ENCODE peak calls at places on chromosomes 6 and 20, in ten cellular contexts. B, N, E, D, A, Z, H, U, Q and V are unnamed samples.

GRCh38 chr6:37512400-37512958 is 12.8 kb upstream of the CCDC167 start:
- DNase-seq in H (no peak), D (no peak), N (no peak), A (no peak), Q (no peak), U (no peak), Z (no peak), B (no peak), E (no peak), V (no peak)

GRCh38 chr6:157434349-157435016 is 53.5 kb downstream of the ZDHHC14 start:
- DNase-seq in Q (no peak), A (peak; percentile 15), N (no peak), U (no peak), E (no peak), B (no peak), Z (no peak), H (no peak), D (peak; percentile 62), V (no peak)

GRCh38 chr6:109308018-109308492 is 74.2 kb downstream of the CD164 start:
- DNase-seq in E (peak; percentile 52), Z (peak; percentile 89), A (peak; percentile 61), H (no peak), U (peak; percentile 96), N (peak; percentile 94), D (no peak), B (no peak), Q (peak; percentile 78), V (no peak)

GRCh38 chr6:107196143-107196542 is 80.8 kb upstream of the BEND3 start:
- DNase-seq in Q (no peak), D (no peak), E (no peak), H (no peak), U (peak; percentile 8), N (no peak), Z (no peak), A (no peak), B (no peak), V (no peak)

GRCh38 chr20:17798601-17799000 is 98.8 kb downstream of the BANF2 start:
- DNase-seq in A (no peak), Z (no peak), H (no peak), N (no peak), U (no peak), B (no peak), Q (no peak), D (no peak), E (no peak), V (no peak)

GRCh38 chr6:159826968-159827647 is 27.0 kb downstream of the PNLDC1 start:
- DNase-seq in Q (no peak), E (no peak), A (no peak), U (no peak), Z (no peak), N (no peak), D (no peak), B (no peak), H (no peak), V (no peak)

GRCh38 chr20:62772994-62773858 is 23.0 kb upstream of the MRGBP start:
- DNase-seq in B (no peak), E (no peak), Z (no peak), A (peak; percentile 44), D (no peak), H (no peak), Q (no peak), U (peak; percentile 21), N (peak; percentile 71), V (no peak)

GRCh38 chr6:114342086-114342825 is 567 bp downstream of the HS3ST5 start:
- DNase-seq in H (peak; percentile 66), E (no peak), A (no peak), Q (no peak), Z (no peak), B (peak; percentile 70), D (peak; percentile 53), U (no peak), N (no peak), V (peak; percentile 72)

GRCh38 chr20:57375652-57376230 is 15.5 kb upstream of the RBM38 start:
- DNase-seq in A (no peak), D (no peak), U (no peak), B (no peak), H (no peak), E (no peak), N (no peak), Z (no peak), Q (no peak), V (no peak)

GRCh38 chr6:85404497-85405174 is 45.2 kb upstream of the NT5E start:
- DNase-seq in N (peak; percentile 94), Q (peak; percentile 88), D (no peak), H (no peak), U (peak; percentile 96), B (no peak), Z (peak; percentile 97), E (peak; percentile 86), A (peak; percentile 72), V (no peak)

GRCh38 chr6:139030539-139030938 is 2.0 kb downstream of the ABRACL start:
- DNase-seq in D (no peak), H (no peak), N (no peak), Z (no peak), B (no peak), A (no peak), U (no peak), Q (no peak), E (no peak), V (no peak)

GRCh38 chr6:134002821-134003220 is 49.6 kb downstream of the SLC2A12 start:
- DNase-seq in Q (no peak), A (no peak), D (no peak), H (no peak), U (peak; percentile 97), N (no peak), E (no peak), B (no peak), Z (no peak), V (no peak)

GRCh38 chr20:11937230-11937629 is 19.5 kb downstream of the BTBD3 start:
- DNase-seq in N (no peak), U (no peak), D (no peak), Q (no peak), H (no peak), A (no peak), Z (no peak), E (no peak), B (no peak), V (no peak)

GRCh38 chr6:169890049-169890448 is 138.6 kb downstream of the ERMARD start:
- DNase-seq in U (no peak), H (no peak), Z (no peak), E (no peak), Q (no peak), D (no peak), N (no peak), A (no peak), B (no peak), V (no peak)

GRCh38 chr6:134663800-134664535 is 285.9 kb downstream of the ALDH8A1 start:
- DNase-seq in B (no peak), H (no peak), Z (no peak), Q (no peak), A (no peak), E (no peak), D (no peak), N (no peak), U (no peak), V (no peak)

GRCh38 chr6:168027521-168027920 is 30.1 kb downstream of the KIF25 start:
- DNase-seq in Z (no peak), H (no peak), N (no peak), D (no peak), Q (no peak), A (no peak), E (no peak), U (no peak), B (no peak), V (no peak)

GRCh38 chr20:57795347-57795697 is 85.5 kb upstream of the PMEPA1 start:
- DNase-seq in N (no peak), E (no peak), Z (no peak), H (no peak), D (no peak), Q (peak; percentile 8), B (no peak), A (no peak), U (peak; percentile 93), V (no peak)

GRCh38 chr6:56767435-56767834 is 124.7 kb upstream of the DST start:
- DNase-seq in B (no peak), U (no peak), N (no peak), A (no peak), Q (no peak), Z (no peak), E (no peak), D (no peak), H (no peak), V (no peak)

GRCh38 chr6:90093558-90094073 is 199.3 kb downstream of the GJA10 start:
- DNase-seq in Q (no peak), U (no peak), Z (no peak), A (no peak), B (no peak), E (no peak), D (no peak), N (no peak), H (no peak), V (no peak)

GRCh38 chr6:113859349-113860164 is 2.4 kb downstream of the MARCKS start:
- DNase-seq in E (no peak), Z (no peak), Q (no peak), H (peak; percentile 50), N (peak; percentile 63), B (peak; percentile 54), A (no peak), D (no peak), U (peak; percentile 47), V (no peak)

GRCh38 chr6:25971187-25971811 is 8.7 kb downstream of the TRIM38 start:
- DNase-seq in A (peak; percentile 74), Q (peak; percentile 87), E (peak; percentile 46), Z (peak; percentile 87), B (no peak), D (no peak), N (peak; percentile 93), U (peak; percentile 91), H (no peak), V (no peak)

GRCh38 chr6:111818539-111819226 is 54.6 kb downstream of the FYN start:
- DNase-seq in E (no peak), A (peak; percentile 14), H (no peak), Q (no peak), Z (no peak), D (no peak), B (no peak), N (no peak), U (no peak), V (peak; percentile 26)

GRCh38 chr6:15522856-15523529 is 139.8 kb downstream of the DTNBP1 start:
- DNase-seq in A (no peak), D (no peak), N (no peak), H (no peak), E (no peak), U (no peak), Z (no peak), Q (no peak), B (peak; percentile 12), V (no peak)

GRCh38 chr6:135675862-135676261 is 175.6 kb upstream of the PDE7B start:
- DNase-seq in B (peak; percentile 18), N (peak; percentile 37), A (no peak), H (peak; percentile 62), Q (no peak), D (no peak), E (no peak), U (peak; percentile 60), Z (peak; percentile 16), V (no peak)

GRCh38 chr6:54188832-54189231 is 77.6 kb downstream of the MLIP start:
- DNase-seq in B (no peak), Q (no peak), A (no peak), H (no peak), N (no peak), E (no peak), D (no peak), U (peak; percentile 73), Z (no peak), V (no peak)

GRCh38 chr20:16708590-16708989 is 21.2 kb upstream of the SNRPB2 start:
- DNase-seq in Q (no peak), E (no peak), B (no peak), Z (no peak), H (no peak), U (no peak), A (no peak), D (no peak), N (no peak), V (no peak)

GRCh38 chr6:140046030-140046632 is 671.7 kb upstream of the CITED2 start:
- DNase-seq in D (no peak), Q (no peak), A (no peak), E (no peak), N (no peak), Z (no peak), U (no peak), B (no peak), H (no peak), V (no peak)

GRCh38 chr20:13243826-13244376 is 22.8 kb downstream of the ISM1 start:
- DNase-seq in N (no peak), B (no peak), A (no peak), U (peak; percentile 48), D (no peak), Z (no peak), E (peak; percentile 27), Q (no peak), H (no peak), V (no peak)